ENCODE peak calls at places on chromosome 1, in ten cellular contexts. One of them, this sample, is unnamed.

GRCh38 chr1:221611930-221612777 is 129.7 kb downstream of the DUSP10 start:
- DNase-seq in stimulated activated CD8-positive, alpha-beta memory T cell treated with anti-CD3 and anti-CD28 coated beads, Interleukin-15, amount 100 ng/mL, for 48 hours: no peak
- DNase-seq in HEK293T: peak; percentile 59
- DNase-seq in iPS-NIHi11: no peak
- DNase-seq in stimulated activated naive CD8-positive, alpha-beta T cell treated with anti-CD3 and anti-CD28 coated beads, Interleukin-15, amount 100 ng/mL, for 72 hours: no peak
- DNase-seq in RPMI7951: peak; percentile 98
- DNase-seq in posterior cingulate gyrus: no peak
- DNase-seq in T47D: peak; percentile 28
- DNase-seq in smooth muscle cell of the brain vasculature: peak; percentile 51
- DNase-seq in suprapubic skin: peak; percentile 82
- DNase-seq in this sample: no peak

GRCh38 chr1:8411803-8412182 is 93.9 kb downstream of the SLC45A1 start:
- DNase-seq in stimulated activated CD8-positive, alpha-beta memory T cell treated with anti-CD3 and anti-CD28 coated beads, Interleukin-15, amount 100 ng/mL, for 48 hours: no peak
- DNase-seq in HEK293T: no peak
- DNase-seq in iPS-NIHi11: no peak
- DNase-seq in stimulated activated naive CD8-positive, alpha-beta T cell treated with anti-CD3 and anti-CD28 coated beads, Interleukin-15, amount 100 ng/mL, for 72 hours: no peak
- DNase-seq in RPMI7951: no peak
- DNase-seq in posterior cingulate gyrus: no peak
- DNase-seq in T47D: no peak
- DNase-seq in smooth muscle cell of the brain vasculature: no peak
- DNase-seq in suprapubic skin: no peak
- DNase-seq in this sample: no peak

GRCh38 chr1:234573711-234574299 is 36.2 kb downstream of the IRF2BP2 start:
- DNase-seq in stimulated activated CD8-positive, alpha-beta memory T cell treated with anti-CD3 and anti-CD28 coated beads, Interleukin-15, amount 100 ng/mL, for 48 hours: no peak
- DNase-seq in HEK293T: no peak
- DNase-seq in iPS-NIHi11: no peak
- DNase-seq in stimulated activated naive CD8-positive, alpha-beta T cell treated with anti-CD3 and anti-CD28 coated beads, Interleukin-15, amount 100 ng/mL, for 72 hours: no peak
- DNase-seq in RPMI7951: no peak
- DNase-seq in posterior cingulate gyrus: no peak
- DNase-seq in T47D: no peak
- DNase-seq in smooth muscle cell of the brain vasculature: no peak
- DNase-seq in suprapubic skin: no peak
- DNase-seq in this sample: no peak

GRCh38 chr1:112461200-112461871 is 47.4 kb upstream of the WNT2B start:
- DNase-seq in stimulated activated CD8-positive, alpha-beta memory T cell treated with anti-CD3 and anti-CD28 coated beads, Interleukin-15, amount 100 ng/mL, for 48 hours: no peak
- DNase-seq in HEK293T: no peak
- DNase-seq in iPS-NIHi11: peak; percentile 15
- DNase-seq in stimulated activated naive CD8-positive, alpha-beta T cell treated with anti-CD3 and anti-CD28 coated beads, Interleukin-15, amount 100 ng/mL, for 72 hours: no peak
- DNase-seq in RPMI7951: no peak
- DNase-seq in posterior cingulate gyrus: no peak
- DNase-seq in T47D: no peak
- DNase-seq in smooth muscle cell of the brain vasculature: no peak
- DNase-seq in suprapubic skin: no peak
- DNase-seq in this sample: no peak

GRCh38 chr1:3459940-3460652 is 5.6 kb downstream of the ARHGEF16 start:
- DNase-seq in stimulated activated CD8-positive, alpha-beta memory T cell treated with anti-CD3 and anti-CD28 coated beads, Interleukin-15, amount 100 ng/mL, for 48 hours: no peak
- DNase-seq in HEK293T: no peak
- DNase-seq in iPS-NIHi11: no peak
- DNase-seq in stimulated activated naive CD8-positive, alpha-beta T cell treated with anti-CD3 and anti-CD28 coated beads, Interleukin-15, amount 100 ng/mL, for 72 hours: no peak
- DNase-seq in RPMI7951: no peak
- DNase-seq in posterior cingulate gyrus: no peak
- DNase-seq in T47D: peak; percentile 37
- DNase-seq in smooth muscle cell of the brain vasculature: no peak
- DNase-seq in suprapubic skin: no peak
- DNase-seq in this sample: no peak

GRCh38 chr1:201560328-201561194 is 21.6 kb downstream of the NAV1 start:
- DNase-seq in stimulated activated CD8-positive, alpha-beta memory T cell treated with anti-CD3 and anti-CD28 coated beads, Interleukin-15, amount 100 ng/mL, for 48 hours: no peak
- DNase-seq in HEK293T: no peak
- DNase-seq in iPS-NIHi11: no peak
- DNase-seq in stimulated activated naive CD8-positive, alpha-beta T cell treated with anti-CD3 and anti-CD28 coated beads, Interleukin-15, amount 100 ng/mL, for 72 hours: no peak
- DNase-seq in RPMI7951: no peak
- DNase-seq in posterior cingulate gyrus: no peak
- DNase-seq in T47D: no peak
- DNase-seq in smooth muscle cell of the brain vasculature: no peak
- DNase-seq in suprapubic skin: peak; percentile 66
- DNase-seq in this sample: no peak

GRCh38 chr1:21814981-21815583 is 3.0 kb downstream of the LDLRAD2 start:
- DNase-seq in stimulated activated CD8-positive, alpha-beta memory T cell treated with anti-CD3 and anti-CD28 coated beads, Interleukin-15, amount 100 ng/mL, for 48 hours: no peak
- DNase-seq in HEK293T: no peak
- DNase-seq in iPS-NIHi11: no peak
- DNase-seq in stimulated activated naive CD8-positive, alpha-beta T cell treated with anti-CD3 and anti-CD28 coated beads, Interleukin-15, amount 100 ng/mL, for 72 hours: no peak
- DNase-seq in RPMI7951: no peak
- DNase-seq in posterior cingulate gyrus: no peak
- DNase-seq in T47D: no peak
- DNase-seq in smooth muscle cell of the brain vasculature: no peak
- DNase-seq in suprapubic skin: no peak
- DNase-seq in this sample: no peak

GRCh38 chr1:200628223-200628868 is 7.8 kb upstream of the KIF14 start:
- DNase-seq in stimulated activated CD8-positive, alpha-beta memory T cell treated with anti-CD3 and anti-CD28 coated beads, Interleukin-15, amount 100 ng/mL, for 48 hours: peak; percentile 62
- DNase-seq in HEK293T: no peak
- DNase-seq in iPS-NIHi11: no peak
- DNase-seq in stimulated activated naive CD8-positive, alpha-beta T cell treated with anti-CD3 and anti-CD28 coated beads, Interleukin-15, amount 100 ng/mL, for 72 hours: peak; percentile 73
- DNase-seq in RPMI7951: no peak
- DNase-seq in posterior cingulate gyrus: no peak
- DNase-seq in T47D: no peak
- DNase-seq in smooth muscle cell of the brain vasculature: no peak
- DNase-seq in suprapubic skin: no peak
- DNase-seq in this sample: peak; percentile 81

GRCh38 chr1:189970331-189971230 is 507.1 kb downstream of the BRINP3 start:
- DNase-seq in stimulated activated CD8-positive, alpha-beta memory T cell treated with anti-CD3 and anti-CD28 coated beads, Interleukin-15, amount 100 ng/mL, for 48 hours: no peak
- DNase-seq in HEK293T: no peak
- DNase-seq in iPS-NIHi11: peak; percentile 22
- DNase-seq in stimulated activated naive CD8-positive, alpha-beta T cell treated with anti-CD3 and anti-CD28 coated beads, Interleukin-15, amount 100 ng/mL, for 72 hours: no peak
- DNase-seq in RPMI7951: no peak
- DNase-seq in posterior cingulate gyrus: no peak
- DNase-seq in T47D: no peak
- DNase-seq in smooth muscle cell of the brain vasculature: no peak
- DNase-seq in suprapubic skin: no peak
- DNase-seq in this sample: no peak

GRCh38 chr1:42658880-42659337 is 686 bp downstream of the PPIH start:
- DNase-seq in stimulated activated CD8-positive, alpha-beta memory T cell treated with anti-CD3 and anti-CD28 coated beads, Interleukin-15, amount 100 ng/mL, for 48 hours: no peak
- DNase-seq in HEK293T: peak; percentile 30
- DNase-seq in iPS-NIHi11: no peak
- DNase-seq in stimulated activated naive CD8-positive, alpha-beta T cell treated with anti-CD3 and anti-CD28 coated beads, Interleukin-15, amount 100 ng/mL, for 72 hours: no peak
- DNase-seq in RPMI7951: peak; percentile 24
- DNase-seq in posterior cingulate gyrus: no peak
- DNase-seq in T47D: no peak
- DNase-seq in smooth muscle cell of the brain vasculature: no peak
- DNase-seq in suprapubic skin: no peak
- DNase-seq in this sample: no peak

GRCh38 chr1:20160034-20160433 is 20.9 kb downstream of the PLA2G2F start:
- DNase-seq in stimulated activated CD8-positive, alpha-beta memory T cell treated with anti-CD3 and anti-CD28 coated beads, Interleukin-15, amount 100 ng/mL, for 48 hours: no peak
- DNase-seq in HEK293T: no peak
- DNase-seq in iPS-NIHi11: no peak
- DNase-seq in stimulated activated naive CD8-positive, alpha-beta T cell treated with anti-CD3 and anti-CD28 coated beads, Interleukin-15, amount 100 ng/mL, for 72 hours: no peak
- DNase-seq in RPMI7951: peak; percentile 20
- DNase-seq in posterior cingulate gyrus: no peak
- DNase-seq in T47D: no peak
- DNase-seq in smooth muscle cell of the brain vasculature: no peak
- DNase-seq in suprapubic skin: no peak
- DNase-seq in this sample: no peak

GRCh38 chr1:214491468-214492120 is 59.8 kb downstream of the PTPN14 start:
- DNase-seq in stimulated activated CD8-positive, alpha-beta memory T cell treated with anti-CD3 and anti-CD28 coated beads, Interleukin-15, amount 100 ng/mL, for 48 hours: no peak
- DNase-seq in HEK293T: no peak
- DNase-seq in iPS-NIHi11: no peak
- DNase-seq in stimulated activated naive CD8-positive, alpha-beta T cell treated with anti-CD3 and anti-CD28 coated beads, Interleukin-15, amount 100 ng/mL, for 72 hours: no peak
- DNase-seq in RPMI7951: no peak
- DNase-seq in posterior cingulate gyrus: no peak
- DNase-seq in T47D: no peak
- DNase-seq in smooth muscle cell of the brain vasculature: no peak
- DNase-seq in suprapubic skin: no peak
- DNase-seq in this sample: no peak

GRCh38 chr1:242523968-242524570 is 428 bp downstream of the PLD5 start:
- DNase-seq in stimulated activated CD8-positive, alpha-beta memory T cell treated with anti-CD3 and anti-CD28 coated beads, Interleukin-15, amount 100 ng/mL, for 48 hours: no peak
- DNase-seq in HEK293T: peak; percentile 77
- DNase-seq in iPS-NIHi11: peak; percentile 91
- DNase-seq in stimulated activated naive CD8-positive, alpha-beta T cell treated with anti-CD3 and anti-CD28 coated beads, Interleukin-15, amount 100 ng/mL, for 72 hours: peak; percentile 9
- DNase-seq in RPMI7951: no peak
- DNase-seq in posterior cingulate gyrus: peak; percentile 62
- DNase-seq in T47D: no peak
- DNase-seq in smooth muscle cell of the brain vasculature: no peak
- DNase-seq in suprapubic skin: peak; percentile 81
- DNase-seq in this sample: peak; percentile 13

GRCh38 chr1:244964112-244964971 is 100.0 kb upstream of the HNRNPU start:
- DNase-seq in stimulated activated CD8-positive, alpha-beta memory T cell treated with anti-CD3 and anti-CD28 coated beads, Interleukin-15, amount 100 ng/mL, for 48 hours: no peak
- DNase-seq in HEK293T: no peak
- DNase-seq in iPS-NIHi11: no peak
- DNase-seq in stimulated activated naive CD8-positive, alpha-beta T cell treated with anti-CD3 and anti-CD28 coated beads, Interleukin-15, amount 100 ng/mL, for 72 hours: no peak
- DNase-seq in RPMI7951: peak; percentile 74
- DNase-seq in posterior cingulate gyrus: no peak
- DNase-seq in T47D: no peak
- DNase-seq in smooth muscle cell of the brain vasculature: peak; percentile 41
- DNase-seq in suprapubic skin: no peak
- DNase-seq in this sample: no peak

GRCh38 chr1:9700340-9700739 is 48.8 kb downstream of the PIK3CD start:
- DNase-seq in stimulated activated CD8-positive, alpha-beta memory T cell treated with anti-CD3 and anti-CD28 coated beads, Interleukin-15, amount 100 ng/mL, for 48 hours: no peak
- DNase-seq in HEK293T: no peak
- DNase-seq in iPS-NIHi11: no peak
- DNase-seq in stimulated activated naive CD8-positive, alpha-beta T cell treated with anti-CD3 and anti-CD28 coated beads, Interleukin-15, amount 100 ng/mL, for 72 hours: no peak
- DNase-seq in RPMI7951: peak; percentile 92
- DNase-seq in posterior cingulate gyrus: no peak
- DNase-seq in T47D: no peak
- DNase-seq in smooth muscle cell of the brain vasculature: no peak
- DNase-seq in suprapubic skin: no peak
- DNase-seq in this sample: no peak

GRCh38 chr1:2801046-2801445 is 447 bp downstream of the TTC34 start:
- DNase-seq in stimulated activated CD8-positive, alpha-beta memory T cell treated with anti-CD3 and anti-CD28 coated beads, Interleukin-15, amount 100 ng/mL, for 48 hours: no peak
- DNase-seq in HEK293T: no peak
- DNase-seq in iPS-NIHi11: no peak
- DNase-seq in stimulated activated naive CD8-positive, alpha-beta T cell treated with anti-CD3 and anti-CD28 coated beads, Interleukin-15, amount 100 ng/mL, for 72 hours: no peak
- DNase-seq in RPMI7951: no peak
- DNase-seq in posterior cingulate gyrus: no peak
- DNase-seq in T47D: no peak
- DNase-seq in smooth muscle cell of the brain vasculature: no peak
- DNase-seq in suprapubic skin: peak; percentile 68
- DNase-seq in this sample: no peak

GRCh38 chr1:201737350-201738060 is 91.5 kb upstream of the IPO9 start:
- DNase-seq in stimulated activated CD8-positive, alpha-beta memory T cell treated with anti-CD3 and anti-CD28 coated beads, Interleukin-15, amount 100 ng/mL, for 48 hours: no peak
- DNase-seq in HEK293T: no peak
- DNase-seq in iPS-NIHi11: peak; percentile 63
- DNase-seq in stimulated activated naive CD8-positive, alpha-beta T cell treated with anti-CD3 and anti-CD28 coated beads, Interleukin-15, amount 100 ng/mL, for 72 hours: no peak
- DNase-seq in RPMI7951: no peak
- DNase-seq in posterior cingulate gyrus: peak; percentile 70
- DNase-seq in T47D: no peak
- DNase-seq in smooth muscle cell of the brain vasculature: peak; percentile 94
- DNase-seq in suprapubic skin: no peak
- DNase-seq in this sample: no peak

GRCh38 chr1:102919659-102920058 is 188.7 kb downstream of the COL11A1 start:
- DNase-seq in stimulated activated CD8-positive, alpha-beta memory T cell treated with anti-CD3 and anti-CD28 coated beads, Interleukin-15, amount 100 ng/mL, for 48 hours: no peak
- DNase-seq in HEK293T: no peak
- DNase-seq in iPS-NIHi11: no peak
- DNase-seq in stimulated activated naive CD8-positive, alpha-beta T cell treated with anti-CD3 and anti-CD28 coated beads, Interleukin-15, amount 100 ng/mL, for 72 hours: no peak
- DNase-seq in RPMI7951: peak; percentile 2
- DNase-seq in posterior cingulate gyrus: no peak
- DNase-seq in T47D: no peak
- DNase-seq in smooth muscle cell of the brain vasculature: peak; percentile 3
- DNase-seq in suprapubic skin: no peak
- DNase-seq in this sample: no peak

GRCh38 chr1:156775799-156776198 is 8.5 kb downstream of the PRCC start:
- DNase-seq in stimulated activated CD8-positive, alpha-beta memory T cell treated with anti-CD3 and anti-CD28 coated beads, Interleukin-15, amount 100 ng/mL, for 48 hours: peak; percentile 2
- DNase-seq in HEK293T: no peak
- DNase-seq in iPS-NIHi11: no peak
- DNase-seq in stimulated activated naive CD8-positive, alpha-beta T cell treated with anti-CD3 and anti-CD28 coated beads, Interleukin-15, amount 100 ng/mL, for 72 hours: no peak
- DNase-seq in RPMI7951: no peak
- DNase-seq in posterior cingulate gyrus: no peak
- DNase-seq in T47D: no peak
- DNase-seq in smooth muscle cell of the brain vasculature: no peak
- DNase-seq in suprapubic skin: no peak
- DNase-seq in this sample: no peak

This sample was measured in GM06990.